ENCODE peak calls at places on chromosomes 2 and 18, in seven cellular contexts. H is A549, S is SK-N-SH, L is HCT116, C is HL-60, U is Panc1, Y is K562. A is an unnamed sample.

GRCh38 chr2:28101892-28102291 is 211.4 kb downstream of the BABAM2 start:
- DNase-seq in S (no peak), Y (peak), H (no peak), L (no peak), C (no peak), U (no peak), A (no peak)

GRCh38 chr2:171615071-171615470 is 72.2 kb upstream of the DYNC1I2 start:
- DNase-seq in U (no peak), L (no peak), C (no peak), Y (no peak), S (no peak), H (no peak), A (no peak)

GRCh38 chr2:120189189-120189588 is 34.0 kb downstream of the TMEM185B start:
- DNase-seq in S (no peak), H (no peak), U (no peak), Y (no peak), L (no peak), C (no peak), A (no peak)

GRCh38 chr2:126244937-126245336 is 411.0 kb upstream of the GYPC start:
- DNase-seq in U (peak), H (peak), Y (peak), C (peak), L (no peak), S (peak), A (peak)

GRCh38 chr2:217892560-217892959 is 110.2 kb downstream of the TNS1 start:
- DNase-seq in C (no peak), L (no peak), H (no peak), S (no peak), Y (no peak), U (no peak), A (no peak)

GRCh38 chr2:229170907-229171306 is 100.2 kb downstream of the PID1 start:
- DNase-seq in Y (no peak), U (no peak), C (no peak), L (no peak), H (no peak), S (no peak), A (no peak)

GRCh38 chr2:160687629-160688028 is 194.0 kb upstream of the RBMS1 start:
- DNase-seq in U (no peak), H (no peak), S (no peak), C (no peak), L (no peak), Y (no peak), A (no peak)

GRCh38 chr2:100625731-100626130 is 62.9 kb downstream of the PDCL3 start:
- DNase-seq in H (no peak), U (no peak), Y (no peak), C (no peak), L (no peak), S (peak), A (no peak)

GRCh38 chr2:10042301-10043161 is 819 bp upstream of the KLF11 start:
- DNase-seq in H (no peak), Y (peak), U (peak), S (no peak), C (no peak), L (no peak), A (peak)

GRCh38 chr2:236531205-236531604 is 38.4 kb upstream of the ACKR3 start:
- DNase-seq in S (no peak), C (no peak), Y (no peak), U (no peak), L (no peak), H (no peak), A (no peak)

GRCh38 chr2:121810959-121811853 is 55.8 kb downstream of the TSN start:
- DNase-seq in C (no peak), U (peak), Y (peak), L (peak), S (peak), H (peak), A (peak)

GRCh38 chr2:217393585-217394032 is 533.7 kb upstream of the TNP1 start:
- DNase-seq in C (no peak), L (no peak), Y (no peak), H (peak), S (no peak), U (no peak), A (no peak)

GRCh38 chr2:43224131-43224570 is 2.3 kb downstream of the ZFP36L2 start:
- DNase-seq in C (peak), H (peak), Y (peak), S (peak), L (no peak), U (no peak), A (peak)

GRCh38 chr2:43224571-43225092 is 1.8 kb downstream of the ZFP36L2 start:
- DNase-seq in H (peak), C (peak), Y (peak), U (no peak), L (no peak), S (peak), A (peak)

GRCh38 chr2:43225788-43226557 is 433 bp downstream of the ZFP36L2 start:
- DNase-seq in Y (peak), H (peak), C (peak), U (no peak), L (no peak), S (peak), A (peak)

GRCh38 chr2:43226558-43226954 is at the start of gene ZFP36L2:
- DNase-seq in C (peak), Y (peak), L (peak), S (peak), H (peak), U (no peak), A (peak)

GRCh38 chr2:43225093-43225787 is 1.2 kb downstream of the ZFP36L2 start:
- DNase-seq in U (no peak), S (peak), H (peak), C (peak), Y (peak), L (no peak), A (peak)
- TF ChIP-seq REST in U (no peak), S (no peak), H (no peak), C (peak), Y (no peak), L (no peak), A (no peak)

GRCh38 chr2:180495606-180496005 is 484.8 kb upstream of the UBE2E3 start:
- DNase-seq in C (no peak), Y (no peak), S (no peak), U (no peak), L (no peak), H (no peak), A (no peak)
- TF ChIP-seq CTCF in C (no peak), Y (no peak), S (no peak), U (no peak), L (no peak), H (no peak), A (no peak)

GRCh38 chr2:231926761-231927565 is 767 bp upstream of the NPPC start:
- DNase-seq in C (no peak), S (peak), Y (no peak), H (no peak), U (no peak), L (no peak), A (peak)
- TF ChIP-seq REST in C (no peak), S (no peak), Y (no peak), H (no peak), U (no peak), L (no peak), A (no peak)

GRCh38 chr2:107669335-107669734 is 157.4 kb upstream of the RGPD4 start:
- DNase-seq in Y (no peak), U (no peak), H (peak), S (peak), L (no peak), C (no peak), A (peak)
- TF ChIP-seq CTCF in Y (no peak), U (peak), H (peak), S (peak), L (no peak), C (no peak), A (peak)

GRCh38 chr2:207482630-207483029 is 47.1 kb upstream of the CREB1 start:
- DNase-seq in Y (no peak), L (no peak), S (no peak), H (no peak), C (no peak), U (no peak), A (no peak)

GRCh38 chr2:207483066-207483465 is 46.7 kb upstream of the CREB1 start:
- DNase-seq in H (no peak), C (no peak), U (no peak), S (no peak), Y (no peak), L (no peak), A (no peak)

GRCh38 chr2:207483477-207483876 is 46.3 kb upstream of the CREB1 start:
- DNase-seq in C (no peak), H (peak), L (no peak), U (no peak), Y (no peak), S (no peak), A (no peak)

GRCh38 chr2:207480521-207481034 is 49.2 kb upstream of the CREB1 start:
- DNase-seq in C (no peak), H (no peak), L (no peak), U (no peak), S (no peak), Y (no peak), A (no peak)

GRCh38 chr2:207481924-207482323 is 47.8 kb upstream of the CREB1 start:
- DNase-seq in S (no peak), H (no peak), L (no peak), Y (peak), C (no peak), U (no peak), A (no peak)
- TF ChIP-seq REST in S (no peak), H (no peak), L (no peak), Y (no peak), C (no peak), U (no peak), A (no peak)

GRCh38 chr2:152648336-152648735 is 68.9 kb downstream of the PRPF40A start:
- DNase-seq in H (peak), C (no peak), Y (no peak), U (no peak), L (no peak), S (no peak), A (peak)
- TF ChIP-seq CTCF in H (no peak), C (no peak), Y (no peak), U (peak), L (no peak), S (peak), A (no peak)

GRCh38 chr2:24402242-24403092 is 42.1 kb upstream of the ITSN2 start:
- DNase-seq in C (no peak), L (no peak), U (no peak), S (peak), H (no peak), Y (no peak), A (no peak)
- TF ChIP-seq REST in C (no peak), L (no peak), U (no peak), S (no peak), H (no peak), Y (no peak), A (no peak)

DNA sequence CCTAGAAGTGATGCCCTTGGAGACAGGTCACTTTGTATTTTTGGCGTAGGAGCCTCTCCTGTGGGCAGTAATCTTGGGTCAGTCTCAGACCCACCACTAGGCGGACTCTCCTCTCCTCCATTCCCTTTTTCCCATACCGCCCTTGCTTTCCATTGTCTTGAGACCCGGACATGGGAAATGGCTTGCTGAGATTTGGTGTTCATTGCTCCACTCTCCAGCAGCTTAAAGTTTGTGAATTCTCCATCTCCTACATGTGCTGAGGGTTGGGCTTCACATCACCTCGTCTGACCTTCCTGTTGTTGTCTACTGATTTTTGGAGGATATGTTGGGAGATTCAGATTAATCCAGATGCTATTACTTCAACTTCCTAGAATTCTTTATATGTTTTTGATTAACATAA is 159.2 kb upstream of the RAB12 start:
- DNase-seq in S (no peak), U (no peak), H (peak), C (no peak), L (peak), Y (peak), A (peak)
- TF ChIP-seq CTCF in S (peak), U (peak), H (peak), C (peak), L (peak), Y (peak), A (peak)

GRCh38 chr2:231030725-231031124 is 6.6 kb upstream of the C2orf72 start:
- DNase-seq in Y (no peak), C (no peak), H (no peak), L (no peak), S (no peak), U (no peak), A (no peak)

GRCh38 chr2:231029563-231029962 is 7.8 kb upstream of the C2orf72 start:
- DNase-seq in H (no peak), S (no peak), Y (no peak), C (no peak), L (no peak), U (no peak), A (no peak)

GRCh38 chr2:231033147-231034132 is 3.9 kb upstream of the C2orf72 start:
- DNase-seq in C (no peak), U (no peak), L (no peak), Y (no peak), S (no peak), H (no peak), A (no peak)

GRCh38 chr2:231032575-231033140 is 4.7 kb upstream of the C2orf72 start:
- DNase-seq in C (no peak), U (no peak), Y (no peak), L (no peak), S (no peak), H (no peak), A (no peak)

DNA sequence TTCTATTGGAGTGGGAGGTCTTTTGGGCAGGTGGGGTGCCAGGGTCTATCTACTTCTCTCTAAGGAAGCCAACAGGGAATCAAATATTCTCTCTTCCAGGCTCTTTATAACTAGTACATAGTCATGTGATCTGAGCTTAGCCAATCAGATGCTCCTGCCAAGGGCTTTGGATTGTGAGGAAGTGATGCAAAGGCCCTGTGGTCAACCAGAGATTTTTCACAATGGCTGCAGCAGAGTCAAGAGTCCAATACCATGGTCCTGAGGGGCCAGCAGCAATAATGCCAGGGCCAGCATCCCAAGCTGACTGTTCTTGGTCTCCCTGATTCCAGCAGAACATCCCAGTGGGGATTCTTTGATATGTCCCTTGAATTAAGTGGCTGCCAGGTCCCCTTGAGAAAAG is 8.4 kb upstream of the C2orf72 start:
- DNase-seq in U (no peak), L (no peak), Y (no peak), H (no peak), S (no peak), C (no peak), A (no peak)
- TF ChIP-seq REST in U (no peak), L (no peak), Y (no peak), H (no peak), S (no peak), C (no peak), A (no peak)

GRCh38 chr2:128057334-128057733 is 29.5 kb upstream of the SAP130 start:
- DNase-seq in H (no peak), S (no peak), Y (no peak), U (no peak), C (no peak), L (no peak), A (no peak)

GRCh38 chr2:128058114-128058513 is 30.3 kb upstream of the SAP130 start:
- DNase-seq in C (no peak), U (no peak), H (no peak), S (no peak), Y (no peak), L (no peak), A (no peak)

GRCh38 chr2:128053331-128053730 is 25.5 kb upstream of the SAP130 start:
- DNase-seq in Y (no peak), S (no peak), H (no peak), C (no peak), L (no peak), U (no peak), A (no peak)

DNA sequence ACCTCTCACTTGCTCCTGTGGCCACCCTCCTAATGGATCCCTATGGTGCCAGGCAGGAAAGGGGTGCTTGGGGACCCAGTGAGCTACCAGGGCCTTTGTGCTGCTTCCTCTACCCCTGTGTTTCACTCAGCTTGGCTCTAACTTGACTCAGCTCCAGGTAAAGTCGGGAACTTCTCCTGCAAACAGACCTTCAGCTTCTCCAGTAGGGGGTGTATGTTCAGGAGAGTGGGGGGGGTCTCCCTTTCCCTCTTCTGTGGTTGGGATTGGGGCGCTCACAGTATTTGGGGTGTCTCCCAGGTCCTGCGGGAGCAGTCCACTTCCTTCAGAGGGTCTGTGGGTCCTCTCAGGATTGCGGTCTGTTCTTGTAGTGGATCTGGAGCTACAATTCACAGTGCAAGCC is 26.2 kb upstream of the SAP130 start:
- DNase-seq in C (no peak), S (no peak), U (no peak), L (no peak), H (no peak), Y (no peak), A (no peak)
- TF ChIP-seq CTCF in C (no peak), S (no peak), U (no peak), L (no peak), H (no peak), Y (no peak), A (peak)

A was measured in GM23338.